ENCODE peak calls at places on chromosome 7, in nine cellular contexts. U is neural progenitor cell; G is adrenal gland; H is CD8-positive, alpha-beta memory T cell; Q is tibial nerve; C is right cardiac atrium; X is SK-N-SH; I is fibroblast of lung; Y is MM.1S. F is an unnamed sample. For H3K4me1, the result is how much of the 10 kb centered on the place peaks cover.

GRCh38 chr7:101169838-101170531 is 4.6 kb upstream of the VGF start:
- DNase-seq in U (peak), H (peak), I (peak), X (peak), Q (peak), G (peak), C (peak), Y (peak), F (peak)

GRCh38 chr7:51235593-51236313 is 80.9 kb downstream of the COBL start:
- DNase-seq in I (no peak), U (no peak), H (no peak), Q (no peak), Y (no peak), C (no peak), G (no peak), X (no peak), F (no peak)

GRCh38 chr7:12890586-12890985 is 203.2 kb downstream of the ARL4A start:
- DNase-seq in C (no peak), H (no peak), I (no peak), X (no peak), U (no peak), Y (no peak), G (no peak), Q (no peak), F (no peak)

GRCh38 chr7:1989049-1989860 is 243.5 kb downstream of the MAD1L1 start:
- DNase-seq in Q (no peak), I (no peak), Y (no peak), X (no peak), C (peak), H (no peak), G (no peak), U (no peak), F (no peak)

GRCh38 chr7:24898691-24899090 is 81.3 kb downstream of the OSBPL3 start:
- DNase-seq in H (no peak), G (no peak), X (no peak), I (no peak), U (no peak), Y (no peak), Q (no peak), C (no peak), F (no peak)

GRCh38 chr7:33379891-33380525 is 250.6 kb downstream of the BBS9 start:
- DNase-seq in I (no peak), Q (no peak), X (no peak), G (no peak), U (no peak), C (no peak), Y (no peak), H (no peak), F (no peak)

GRCh38 chr7:41437257-41438196 is 265.4 kb downstream of the INHBA start:
- DNase-seq in Q (no peak), X (no peak), H (no peak), C (no peak), Y (no peak), G (peak), I (no peak), U (no peak), F (no peak)

GRCh38 chr7:154650275-154650674 is 352.6 kb downstream of the PAXIP1 start:
- DNase-seq in X (no peak), C (no peak), Y (no peak), G (no peak), U (no peak), H (no peak), I (no peak), Q (no peak), F (no peak)

GRCh38 chr7:102456327-102456726 is 8.3 kb downstream of the ALKBH4 start:
- DNase-seq in Q (no peak), U (no peak), C (peak), G (no peak), Y (no peak), H (no peak), I (peak), X (no peak), F (no peak)

GRCh38 chr7:123867220-123867619 is 22.3 kb downstream of the HYAL4 start:
- DNase-seq in I (peak), Q (no peak), Y (peak), U (no peak), X (no peak), G (no peak), H (no peak), C (no peak), F (no peak)

GRCh38 chr7:90320014-90320413 is 1.1 kb downstream of the FAM237B start:
- DNase-seq in U (no peak), Q (no peak), Y (no peak), H (no peak), I (no peak), C (no peak), G (no peak), X (no peak), F (no peak)

GRCh38 chr7:137135654-137136350 is 207.7 kb downstream of the PTN start:
- DNase-seq in G (no peak), H (no peak), C (no peak), U (no peak), Q (no peak), I (peak), X (no peak), Y (no peak), F (no peak)

GRCh38 chr7:155378959-155379871 is 78.7 kb upstream of the EN2 start:
- DNase-seq in C (no peak), U (no peak), Q (no peak), I (no peak), H (no peak), X (no peak), Y (no peak), G (no peak), F (no peak)

GRCh38 chr7:131747625-131748024 is 191.2 kb upstream of the PODXL start:
- DNase-seq in Y (peak), H (no peak), U (peak), C (no peak), I (no peak), G (no peak), X (no peak), Q (no peak), F (no peak)

GRCh38 chr7:1928555-1929348 is 258.7 kb downstream of the ELFN1 start:
- DNase-seq in Y (no peak), G (no peak), H (no peak), Q (no peak), I (no peak), C (peak), X (no peak), U (no peak), F (no peak)

GRCh38 chr7:44291733-44292395 is 33.5 kb downstream of the CAMK2B start:
- DNase-seq in I (no peak), Q (no peak), Y (no peak), G (no peak), U (peak), H (no peak), X (no peak), C (peak), F (no peak)

GRCh38 chr7:100190059-100190711 is 12.5 kb downstream of the STAG3 start:
- DNase-seq in U (no peak), G (no peak), X (peak), Y (peak), H (peak), C (no peak), Q (no peak), I (peak), F (no peak)

GRCh38 chr7:99740573-99741437 is 5.8 kb upstream of the CYP3A7 start:
- DNase-seq in H (no peak), Q (no peak), Y (no peak), G (peak), U (no peak), I (peak), C (no peak), X (no peak), F (no peak)

GRCh38 chr7:158819571-158820203 is 9.6 kb downstream of the ESYT2 start:
- DNase-seq in U (no peak), X (no peak), C (no peak), Q (no peak), I (peak), Y (no peak), H (no peak), G (peak), F (no peak)

GRCh38 chr7:92827464-92827863 is 8.9 kb downstream of the CDK6 start:
- DNase-seq in Q (no peak), U (no peak), Y (no peak), H (no peak), I (no peak), X (peak), G (no peak), C (no peak), F (no peak)

GRCh38 chr7:158244873-158245723 is 342.5 kb downstream of the PTPRN2 start:
- DNase-seq in C (no peak), X (no peak), Y (no peak), U (no peak), G (no peak), I (no peak), H (no peak), Q (no peak), F (no peak)

GRCh38 chr7:87599336-87599735 is 1.3 kb downstream of the ABCB1 start:
- DNase-seq in G (peak), C (no peak), I (no peak), Q (no peak), X (peak), H (peak), U (no peak), Y (peak), F (peak)

GRCh38 chr7:153682628-153683027 is 369.6 kb upstream of the DPP6 start:
- DNase-seq in C (no peak), X (no peak), H (no peak), Y (no peak), G (no peak), Q (no peak), I (no peak), U (no peak), F (no peak)

GRCh38 chr7:27347261-27347610 is 104.6 kb downstream of the EVX1 start:
- DNase-seq in G (no peak), Q (no peak), X (no peak), C (no peak), H (no peak), Y (no peak), I (no peak), U (no peak), F (no peak)

GRCh38 chr7:13181221-13181620 is 493.8 kb downstream of the ARL4A start:
- DNase-seq in Y (no peak), H (no peak), U (peak), I (peak), Q (no peak), X (no peak), G (no peak), C (peak), F (no peak)

GRCh38 chr7:99919814-99920618 is 686 bp upstream of the TRIM4 start:
- DNase-seq in Q (no peak), G (no peak), H (no peak), Y (no peak), C (no peak), U (no peak), X (no peak), I (no peak), F (no peak)

GRCh38 chr7:141369422-141369821 is 181.8 kb upstream of the AGK start:
- DNase-seq in X (no peak), Y (no peak), U (no peak), I (no peak), H (no peak), G (peak), Q (no peak), C (peak), F (no peak)

GRCh38 chr7:98133181-98133580 is 26.5 kb downstream of the LMTK2 start:
- DNase-seq in U (no peak), Y (peak), C (no peak), G (no peak), X (no peak), I (peak), H (peak), Q (no peak), F (no peak)

GRCh38 chr7:121480058-121480457 is 84.0 kb upstream of the FAM3C start:
- DNase-seq in C (no peak), Q (no peak), U (peak), I (no peak), G (no peak), Y (no peak), X (no peak), H (no peak), F (no peak)

GRCh38 chr7:47465191-47465590 is 116.7 kb downstream of the TNS3 start:
- DNase-seq in Y (no peak), C (no peak), Q (no peak), H (no peak), U (no peak), I (no peak), G (peak), X (no peak), F (no peak)
- H3K4me1 ChIP-seq in Y (under half), C (under half), Q (under half), H (under half), U (under half), I (under half), G (under half), X (under half), F (under half)

DNA sequence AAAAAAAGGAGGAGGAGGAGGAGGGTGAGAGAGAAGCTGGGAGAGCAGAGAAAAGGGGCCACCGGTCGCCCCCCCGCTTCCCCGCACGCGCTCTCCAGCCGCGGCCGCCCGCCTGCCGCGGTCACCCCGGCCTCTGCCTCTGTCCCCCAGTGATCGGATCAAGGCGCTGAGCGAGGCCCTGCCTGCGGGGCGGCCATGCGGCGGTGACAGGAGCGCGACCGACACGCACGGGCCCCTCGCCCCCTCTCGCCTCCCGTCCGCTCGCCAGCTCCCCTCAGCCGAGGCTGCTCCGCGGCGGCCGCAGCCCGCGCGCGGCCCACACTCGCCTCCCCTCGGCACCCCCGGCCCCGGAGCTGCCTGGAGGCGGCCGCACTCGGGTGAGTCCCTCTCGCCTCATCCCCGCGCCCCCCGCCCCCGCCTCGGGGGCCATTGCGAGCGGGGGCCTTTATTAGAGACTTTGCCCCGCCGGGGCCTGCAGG is at the start of gene GTF2I:
- DNase-seq in G (no peak), Q (no peak), H (no peak), U (peak), Y (no peak), I (no peak), X (no peak), C (no peak), F (no peak)
- H3K4me1 ChIP-seq in G (under half), Q (under half), H (under half), U (under half), Y (under half), I (under half), X (under half), C (under half), F (under half)

DNA sequence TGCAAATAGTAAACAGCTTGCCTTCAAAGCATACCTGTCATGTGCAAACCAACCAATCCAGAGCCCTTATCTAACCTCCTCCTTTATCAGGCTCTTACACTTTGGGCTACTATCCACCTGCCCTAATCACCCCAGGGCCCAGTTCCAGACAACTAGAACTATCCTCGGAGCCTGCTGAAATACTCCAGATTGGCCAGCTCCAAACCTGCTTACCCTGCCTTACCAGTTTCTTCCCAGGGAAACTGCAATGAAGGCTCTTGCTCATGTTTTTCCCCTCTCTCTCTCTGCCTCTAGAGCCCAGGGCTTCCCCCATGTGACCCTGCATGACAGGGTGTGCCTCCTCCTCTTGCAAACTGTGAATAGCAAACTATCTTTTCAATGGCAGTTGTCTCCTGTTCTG is 81.4 kb upstream of the CAPZA2 start:
- DNase-seq in Q (no peak), H (no peak), I (no peak), G (no peak), U (peak), Y (no peak), X (no peak), C (no peak), F (no peak)
- H3K4me1 ChIP-seq in Q (under half), H (under half), I (under half), G (under half), U (under half), Y (under half), X (under half), C (under half), F (under half)

DNA sequence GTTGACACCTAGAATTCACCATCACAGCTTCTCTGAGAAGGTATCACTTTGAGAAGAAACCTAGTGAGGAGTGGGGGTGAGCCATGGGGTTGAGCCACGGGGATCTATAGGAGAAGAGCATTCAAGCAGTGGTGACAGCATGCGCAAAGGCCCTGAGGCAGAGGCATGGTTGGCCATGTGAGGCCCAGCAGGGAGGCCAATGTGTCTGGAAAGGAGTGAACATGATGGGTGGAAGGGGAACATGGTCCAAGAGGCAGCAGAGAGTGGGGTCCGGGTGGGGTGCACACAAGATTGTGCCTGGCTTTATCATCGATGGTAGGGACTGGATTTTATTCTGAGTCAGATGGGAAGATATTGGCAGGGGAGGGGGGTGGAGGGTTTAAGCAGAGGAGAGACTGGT is 36.0 kb upstream of the LEP start:
- DNase-seq in C (no peak), I (no peak), Y (no peak), U (no peak), Q (no peak), G (no peak), X (no peak), H (no peak), F (no peak)
- H3K4me1 ChIP-seq in C (under half), I (under half), Y (under half), U (under half), Q (under half), G (under half), X (under half), H (under half), F (under half)

DNA sequence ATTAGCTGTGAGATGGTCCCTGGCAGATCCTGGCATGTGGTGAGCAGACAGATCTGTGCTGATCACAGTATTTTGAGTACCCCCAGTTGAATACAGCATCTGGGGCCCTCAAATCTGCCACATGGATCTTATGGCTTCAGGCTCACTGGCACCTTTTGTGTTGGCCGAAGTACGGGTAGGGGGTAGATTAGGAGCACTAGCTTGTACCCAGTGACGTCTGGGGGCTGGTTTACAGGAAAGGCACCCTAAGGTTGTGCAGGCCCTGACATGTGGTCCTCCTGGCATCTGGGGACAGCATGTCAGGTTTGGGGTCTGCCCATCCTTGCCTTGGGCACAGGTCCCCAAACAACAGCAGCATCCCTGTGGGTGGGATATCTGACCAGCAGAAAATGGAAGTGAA is 53.2 kb downstream of the SYPL1 start:
- DNase-seq in C (no peak), U (no peak), H (no peak), X (peak), I (no peak), Y (no peak), Q (no peak), G (no peak), F (no peak)
- H3K4me1 ChIP-seq in C (under half), U (under half), H (under half), X (under half), I (under half), Y (under half), Q (under half), G (under half), F (under half)

DNA sequence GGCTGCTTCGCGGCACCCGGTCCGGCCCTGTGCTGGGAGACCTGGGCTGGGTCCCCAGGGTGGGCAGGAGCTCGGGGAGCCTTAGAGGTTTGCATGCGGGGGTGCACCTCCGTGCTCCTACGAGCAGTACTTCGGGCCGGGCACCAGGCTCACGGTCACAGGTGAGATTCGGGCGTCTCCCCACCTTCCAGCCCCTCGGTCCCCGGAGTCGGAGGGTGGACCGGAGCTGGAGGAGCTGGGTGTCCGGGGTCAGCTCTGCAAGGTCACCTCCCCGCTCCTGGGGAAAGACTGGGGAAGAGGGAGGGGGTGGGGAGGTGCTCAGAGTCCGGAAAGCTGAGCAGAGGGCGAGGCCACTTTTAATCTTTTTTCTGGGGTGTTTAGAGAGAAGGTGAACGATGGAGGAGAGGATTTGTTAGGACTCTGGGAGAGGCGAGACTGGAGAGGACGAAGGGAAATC is 26.6 kb downstream of the PRSS2 start:
- DNase-seq in C (no peak), U (peak), Q (no peak), H (peak), I (no peak), Y (no peak), G (no peak), X (no peak), F (no peak)
- H3K4me1 ChIP-seq in C (under half), U (under half), Q (under half), H (half or more), I (under half), Y (under half), G (under half), X (under half), F (half or more)

F was measured in effector memory CD4-positive, alpha-beta T cell.